ENCODE peak calls at places on chromosomes 5 and 9, in five cellular contexts. G is pons, X is cardiac septum, N is amygdala, J is ELF-1. P is an unnamed sample.

GRCh38 chr5:54087436-54087835 is 222.9 kb downstream of the ARL15 start:
- DNase-seq in G (no peak), X (no peak), N (no peak), J (no peak), P (no peak)

GRCh38 chr9:121278535-121279169 is 10.7 kb downstream of the GSN start:
- DNase-seq in G (peak), X (peak), N (no peak), J (peak), P (peak)

GRCh38 chr9:70760228-70760627 is 345.8 kb upstream of the KLF9 start:
- DNase-seq in G (no peak), X (no peak), N (no peak), J (no peak), P (no peak)

GRCh38 chr9:129280236-129281231 is 102.5 kb upstream of the IER5L start:
- DNase-seq in G (peak), X (peak), N (no peak), J (no peak), P (no peak)

GRCh38 chr9:38082456-38083287 is 13.6 kb upstream of the SHB start:
- DNase-seq in G (no peak), X (peak), N (no peak), J (no peak), P (no peak)

GRCh38 chr9:109863961-109864360 is 84.0 kb downstream of the PALM2AKAP2 start:
- DNase-seq in G (no peak), X (no peak), N (no peak), J (no peak), P (no peak)

GRCh38 chr9:97853844-97854695 is 1.0 kb downstream of the FOXE1 start:
- DNase-seq in G (no peak), X (peak), N (no peak), J (peak), P (peak)

GRCh38 chr9:133673260-133673658 is 37.1 kb downstream of the DBH start:
- DNase-seq in G (no peak), X (no peak), N (no peak), J (no peak), P (no peak)

GRCh38 chr9:93207326-93207814 is 23.4 kb downstream of the WNK2 start:
- DNase-seq in G (peak), X (no peak), N (peak), J (no peak), P (peak)

GRCh38 chr5:102453716-102454115 is 45.1 kb downstream of the SLCO6A1 start:
- DNase-seq in G (no peak), X (no peak), N (no peak), J (no peak), P (peak)

GRCh38 chr9:114289106-114289505 is 33.8 kb upstream of the ORM1 start:
- DNase-seq in G (no peak), X (peak), N (no peak), J (no peak), P (no peak)

GRCh38 chr5:32426440-32427151 is 17.9 kb downstream of the ZFR start:
- DNase-seq in G (no peak), X (no peak), N (no peak), J (no peak), P (no peak)

GRCh38 chr9:87464110-87464991 is 33.3 kb upstream of the DAPK1 start:
- DNase-seq in G (no peak), X (no peak), N (no peak), J (no peak), P (no peak)

GRCh38 chr5:76751291-76751690 is 35.4 kb downstream of the F2R start:
- DNase-seq in G (no peak), X (no peak), N (no peak), J (no peak), P (no peak)

GRCh38 chr5:544675-545330 is 20.6 kb upstream of the SLC9A3 start:
- DNase-seq in G (no peak), X (no peak), N (no peak), J (no peak), P (no peak)

GRCh38 chr5:69334793-69335268 is 2.2 kb upstream of the CCDC125 start:
- DNase-seq in G (peak), X (peak), N (peak), J (peak), P (peak)

GRCh38 chr5:142125378-142125777 is 16.8 kb downstream of the NDFIP1 start:
- DNase-seq in G (no peak), X (no peak), N (no peak), J (no peak), P (no peak)

GRCh38 chr9:121566401-121567141 is 66.9 kb upstream of the GGTA1 start:
- DNase-seq in G (no peak), X (peak), N (peak), J (no peak), P (no peak)

GRCh38 chr9:129398901-129399300 is 220.8 kb upstream of the IER5L start:
- DNase-seq in G (no peak), X (no peak), N (no peak), J (no peak), P (no peak)

GRCh38 chr9:115691686-115692085 is 461.9 kb upstream of the PAPPA start:
- DNase-seq in G (no peak), X (no peak), N (no peak), J (no peak), P (peak)

GRCh38 chr9:87753313-87753712 is 27.4 kb downstream of the CTSL start:
- DNase-seq in G (no peak), X (no peak), N (no peak), J (no peak), P (no peak)

GRCh38 chr5:52789378-52789777 is 1.7 kb downstream of the ITGA1 start:
- DNase-seq in G (no peak), X (no peak), N (no peak), J (no peak), P (peak)

GRCh38 chr9:129610473-129611301 is 10.2 kb downstream of the C9orf50 start:
- DNase-seq in G (no peak), X (peak), N (peak), J (peak), P (peak)

GRCh38 chr5:67896312-67896985 is 319.1 kb upstream of the PIK3R1 start:
- DNase-seq in G (peak), X (no peak), N (no peak), J (no peak), P (no peak)

GRCh38 chr5:74865293-74865798 is 841 bp downstream of the FAM169A start:
- DNase-seq in G (peak), X (no peak), N (peak), J (peak), P (no peak)

GRCh38 chr5:40991168-40991980 is 79.8 kb downstream of the MROH2B start:
- DNase-seq in G (peak), X (no peak), N (no peak), J (no peak), P (no peak)

GRCh38 chr9:83424831-83425230 is 113.4 kb downstream of the FRMD3 start:
- DNase-seq in G (no peak), X (no peak), N (no peak), J (no peak), P (no peak)

GRCh38 chr5:14561741-14562140 is 19.9 kb upstream of the OTULINL start:
- DNase-seq in G (no peak), X (no peak), N (no peak), J (no peak), P (no peak)

GRCh38 chr9:136686794-136687711 is at the start of gene AGPAT2:
- DNase-seq in G (no peak), X (peak), N (no peak), J (peak), P (peak)

GRCh38 chr9:131273146-131273545 is 3.2 kb downstream of the FAM78A start:
- DNase-seq in G (no peak), X (no peak), N (no peak), J (no peak), P (no peak)

GRCh38 chr9:132986114-132986513 is 7.6 kb downstream of the GFI1B start:
- DNase-seq in G (no peak), X (no peak), N (no peak), J (no peak), P (no peak)

GRCh38 chr5:89703799-89704198 is 705.8 kb downstream of the CETN3 start:
- DNase-seq in G (no peak), X (no peak), N (no peak), J (peak), P (no peak)

GRCh38 chr5:141880961-141881801 is 3.0 kb upstream of the PCDH1 start:
- DNase-seq in G (peak), X (no peak), N (peak), J (peak), P (peak)

GRCh38 chr9:7974335-7975005 is 174.9 kb upstream of the DMAC1 start:
- DNase-seq in G (no peak), X (no peak), N (no peak), J (no peak), P (peak)

GRCh38 chr9:129458663-129459549 is 162.0 kb downstream of the C9orf50 start:
- DNase-seq in G (no peak), X (peak), N (peak), J (peak), P (peak)

GRCh38 chr5:176900783-176901204 is 1.6 kb upstream of the HK3 start:
- DNase-seq in G (no peak), X (no peak), N (no peak), J (no peak), P (no peak)

GRCh38 chr9:72139233-72139632 is 10.0 kb upstream of the GDA start:
- DNase-seq in G (no peak), X (no peak), N (no peak), J (no peak), P (no peak)

GRCh38 chr9:36319806-36320205 is 61.6 kb upstream of the GNE start:
- DNase-seq in G (no peak), X (no peak), N (no peak), J (peak), P (no peak)